ENCODE peak calls at places on chromosomes 4 and X, in four cellular contexts. B, S, E and N are unnamed samples.

GRCh38 chr4:8061145-8061544 is 97.5 kb downstream of the ABLIM2 start:
- DNase-seq in B (no peak), S (no peak), E (no peak), N (no peak)

GRCh38 chr4:17962171-17962570 is 59.4 kb downstream of the LCORL start:
- DNase-seq in B (no peak), S (no peak), E (no peak), N (peak)

GRCh38 chrX:24464836-24465523 is at the start of gene PDK3:
- DNase-seq in B (peak), S (peak), E (peak), N (peak)

GRCh38 chrX:55342533-55343501 is 78.1 kb upstream of the PAGE3 start:
- DNase-seq in B (peak), S (no peak), E (peak), N (peak)

GRCh38 chrX:40120838-40121580 is 23.3 kb upstream of the BCOR start:
- DNase-seq in B (no peak), S (no peak), E (peak), N (no peak)

GRCh38 chrX:10615931-10616780 is 4.2 kb downstream of the MID1 start:
- DNase-seq in B (peak), S (no peak), E (peak), N (peak)

GRCh38 chrX:95675011-95675410 is 1009.6 kb upstream of the DIAPH2 start:
- DNase-seq in B (no peak), S (no peak), E (no peak), N (no peak)

GRCh38 chrX:123961268-123962005 is at the start of gene STAG2:
- DNase-seq in B (peak), S (peak), E (peak), N (peak)

GRCh38 chr4:21476753-21477152 is 471.8 kb downstream of the KCNIP4 start:
- DNase-seq in B (no peak), S (no peak), E (peak), N (peak)

GRCh38 chr4:2796261-2797187 is 3.6 kb downstream of the SH3BP2 start:
- DNase-seq in B (peak), S (no peak), E (peak), N (peak)

GRCh38 chr4:98352940-98353339 is 91.8 kb downstream of the RAP1GDS1 start:
- DNase-seq in B (no peak), S (no peak), E (no peak), N (no peak)

GRCh38 chrX:54675762-54676161 is 122.3 kb downstream of the ITIH6 start:
- DNase-seq in B (no peak), S (no peak), E (no peak), N (no peak)

GRCh38 chr4:186936496-186937375 is 213.1 kb upstream of the FAT1 start:
- DNase-seq in B (no peak), S (peak), E (peak), N (peak)

GRCh38 chr4:47106561-47106960 is 75.2 kb downstream of the GABRB1 start:
- DNase-seq in B (no peak), S (no peak), E (no peak), N (no peak)

GRCh38 chrX:20007962-20008633 is 17.2 kb upstream of the BCLAF3 start:
- DNase-seq in B (no peak), S (no peak), E (no peak), N (no peak)

GRCh38 chr4:164768516-164768915 is 14.6 kb downstream of the SMIM31 start:
- DNase-seq in B (no peak), S (peak), E (peak), N (peak)

GRCh38 chrX:39063037-39063436 is 261.8 kb downstream of the MID1IP1 start:
- DNase-seq in B (no peak), S (no peak), E (peak), N (no peak)

GRCh38 chrX:72048515-72049455 is 82.9 kb downstream of the RTL5 start:
- DNase-seq in B (peak), S (no peak), E (peak), N (no peak)

GRCh38 chrX:42967681-42968080 is 189.7 kb upstream of the PPP1R2C start:
- DNase-seq in B (no peak), S (no peak), E (no peak), N (no peak)

GRCh38 chr4:2408976-2409375 is 9.5 kb downstream of the ZFYVE28 start:
- DNase-seq in B (no peak), S (no peak), E (no peak), N (no peak)

GRCh38 chrX:152641256-152641875 is 3.7 kb downstream of the GABRQ start:
- DNase-seq in B (no peak), S (no peak), E (no peak), N (no peak)

GRCh38 chr4:186666252-186666651 is 57.4 kb downstream of the FAT1 start:
- DNase-seq in B (no peak), S (no peak), E (no peak), N (no peak)

GRCh38 chrX:148363836-148364235 is 136.6 kb upstream of the AFF2 start:
- DNase-seq in B (no peak), S (no peak), E (no peak), N (no peak)

GRCh38 chr4:152968806-152969394 is 32.8 kb downstream of the FHDC1 start:
- DNase-seq in B (no peak), S (no peak), E (peak), N (peak)

GRCh38 chr4:160038560-160038959 is 935.7 kb downstream of the RAPGEF2 start:
- DNase-seq in B (no peak), S (no peak), E (peak), N (no peak)

GRCh38 chr4:84238247-84239090 is 260.6 kb downstream of the NKX6-1 start:
- DNase-seq in B (no peak), S (no peak), E (peak), N (peak)

GRCh38 chr4:60865238-60865637 is 334.9 kb upstream of the ADGRL3 start:
- DNase-seq in B (peak), S (no peak), E (peak), N (no peak)
- TF ChIP-seq EZH2phosphoT487 in B (no peak), S (no peak), E (no peak), N (no peak)

GRCh38 chr4:137532869-137533236 is 559 bp upstream of the PCDH18 start:
- DNase-seq in B (no peak), S (no peak), E (no peak), N (peak)
- H3K9ac ChIP-seq in B (peak), S (no peak), E (peak), N (peak)

DNA sequence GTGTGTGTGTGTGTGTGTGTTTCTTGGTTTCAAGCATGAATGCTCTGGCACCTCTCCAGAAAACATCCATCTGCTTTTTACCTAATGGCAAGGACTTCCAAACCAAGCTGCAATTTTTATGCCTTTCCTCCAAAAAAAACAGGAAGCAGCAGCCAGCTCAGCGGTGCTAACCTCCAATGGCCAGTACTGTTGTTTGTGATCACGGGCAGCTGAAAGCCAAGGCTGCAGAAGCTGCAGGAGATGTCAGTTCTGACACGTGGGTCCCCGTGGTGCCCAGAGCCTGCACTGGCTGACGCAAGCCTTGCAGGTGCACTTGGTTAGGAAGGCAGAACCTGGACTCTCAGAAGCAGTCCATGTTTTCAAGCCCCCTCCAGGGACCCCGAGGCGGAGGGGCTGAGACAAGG is 313.6 kb upstream of the DDX53 start:
- DNase-seq in B (peak), S (no peak), E (peak), N (no peak)
- TF ChIP-seq EZH2phosphoT487 in B (no peak), S (no peak), E (no peak), N (no peak)

GRCh38 chr4:105896461-105896939 is 1.2 kb downstream of the NPNT start:
- DNase-seq in B (no peak), S (no peak), E (no peak), N (no peak)

GRCh38 chr4:105894570-105895323 is 524 bp upstream of the NPNT start:
- DNase-seq in B (no peak), S (peak), E (peak), N (peak)

GRCh38 chr4:105896984-105897760 is 1.9 kb downstream of the NPNT start:
- DNase-seq in B (no peak), S (no peak), E (peak), N (no peak)

GRCh38 chr4:105895609-105896460 is 564 bp downstream of the NPNT start:
- DNase-seq in B (peak), S (no peak), E (peak), N (peak)

DNA sequence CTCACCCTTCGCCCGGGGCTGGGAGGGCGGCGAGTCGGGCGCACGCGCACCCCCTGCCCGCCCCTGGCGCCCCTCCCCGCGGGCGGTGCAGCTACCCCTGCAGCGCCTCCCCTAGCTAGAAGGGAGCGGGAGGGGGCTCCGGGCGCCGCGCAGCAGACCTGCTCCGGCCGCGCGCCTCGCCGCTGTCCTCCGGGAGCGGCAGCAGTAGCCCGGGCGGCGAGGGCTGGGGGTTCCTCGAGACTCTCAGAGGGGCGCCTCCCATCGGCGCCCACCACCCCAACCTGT is at the start of gene NPNT:
- DNase-seq in B (peak), S (no peak), E (peak), N (no peak)
- H3K9ac ChIP-seq in B (no peak), S (peak), E (peak), N (no peak)

GRCh38 chr4:176425035-176425434 is 105.3 kb downstream of the SPCS3 start:
- DNase-seq in B (no peak), S (no peak), E (peak), N (peak)
- TF ChIP-seq EZH2phosphoT487 in B (no peak), S (no peak), E (no peak), N (no peak)

DNA sequence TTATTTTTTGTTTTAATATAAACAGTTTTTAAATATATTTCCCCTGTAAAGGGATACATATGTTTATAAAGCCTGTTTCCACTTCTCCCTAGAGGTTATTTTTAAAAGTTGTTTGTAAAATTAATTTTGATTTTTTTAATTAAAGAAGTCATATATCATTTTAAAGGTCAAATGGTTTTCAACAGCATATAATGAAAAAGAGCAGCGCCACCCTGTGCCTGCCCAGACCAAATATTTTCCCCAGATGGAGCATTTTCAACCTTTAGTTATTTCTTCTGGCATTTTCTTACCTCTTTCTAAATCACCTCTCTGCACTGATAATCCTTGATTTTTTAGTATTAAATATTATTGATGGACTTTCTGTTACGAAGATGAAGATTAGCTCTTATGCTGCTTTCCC is 21.0 kb downstream of the MSX1 start:
- DNase-seq in B (no peak), S (no peak), E (peak), N (no peak)
- H3K9ac ChIP-seq in B (no peak), S (no peak), E (no peak), N (no peak)

DNA sequence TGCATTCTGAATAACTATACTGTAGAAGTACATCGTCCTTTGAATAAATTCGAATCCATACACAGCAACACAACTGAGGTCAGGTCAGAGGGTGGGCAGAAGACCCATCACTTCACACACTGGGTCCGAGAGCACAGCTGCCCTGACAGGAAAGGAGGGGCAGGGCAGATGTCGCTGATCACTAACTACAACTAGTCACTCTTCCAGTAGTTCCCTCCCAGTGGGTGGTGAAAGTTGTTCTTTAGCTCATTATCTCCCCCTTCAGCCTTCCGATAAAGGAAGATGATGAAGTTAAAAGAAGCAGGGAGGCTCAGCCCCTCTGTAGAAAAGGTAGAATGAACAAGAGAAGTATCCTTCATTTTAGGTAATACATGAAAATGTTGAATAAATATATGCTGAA is 278.9 kb downstream of the INPP4B start:
- DNase-seq in B (no peak), S (peak), E (peak), N (peak)
- TF ChIP-seq EZH2phosphoT487 in B (no peak), S (no peak), E (no peak), N (no peak)

GRCh38 chr4:139852612-139853269 is 187.1 kb downstream of the MGST2 start:
- DNase-seq in B (no peak), S (no peak), E (no peak), N (no peak)

GRCh38 chr4:139851133-139851532 is 185.5 kb downstream of the MGST2 start:
- DNase-seq in B (no peak), S (no peak), E (no peak), N (no peak)

GRCh38 chr4:139851639-139852038 is 186.0 kb downstream of the MGST2 start:
- DNase-seq in B (no peak), S (no peak), E (no peak), N (no peak)

GRCh38 chr4:139848043-139848442 is 182.4 kb downstream of the MGST2 start:
- DNase-seq in B (no peak), S (no peak), E (no peak), N (no peak)

DNA sequence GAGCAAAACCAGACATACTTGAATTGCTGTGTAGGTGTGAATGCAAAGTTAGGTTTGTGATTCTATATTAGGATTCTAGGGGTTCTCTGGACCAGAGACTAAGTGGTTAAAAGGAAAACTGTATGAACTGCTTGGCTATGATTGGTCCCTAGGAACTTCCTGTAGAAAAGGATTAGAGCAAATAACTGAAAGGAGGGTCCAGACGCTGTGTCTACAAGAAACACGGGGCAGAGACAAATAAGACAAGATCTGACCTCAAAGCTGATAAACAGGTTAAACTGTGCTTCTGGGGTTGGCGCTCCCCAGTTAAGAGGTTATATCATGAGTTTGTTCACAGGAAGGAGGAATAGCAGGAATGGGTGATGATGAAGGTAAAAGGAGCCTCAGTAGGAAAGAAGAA is 183.6 kb downstream of the MGST2 start:
- DNase-seq in B (peak), S (no peak), E (no peak), N (no peak)
- H3K9ac ChIP-seq in B (no peak), S (no peak), E (no peak), N (no peak)

GRCh38 chr4:39565925-39566630 is 38.8 kb upstream of the UGDH start:
- DNase-seq in B (no peak), S (no peak), E (peak), N (peak)
- TF ChIP-seq EZH2phosphoT487 in B (no peak), S (no peak), E (no peak), N (no peak)